ENCODE peak calls at places on chromosomes 6 and 20, in eight cellular contexts. B is esophagus squamous epithelium, A is IMR-90, L is H1, V is thyroid gland, H is HCT116, X is esophagus muscularis mucosa, G is suprapubic skin. K is an unnamed sample.

GRCh38 chr6:99905209-99906106 is 88.6 kb downstream of the MCHR2 start:
- DNase-seq in H (peak; percentile 60), V (no peak), B (no peak), L (no peak), X (no peak), G (no peak), A (peak; percentile 56), K (no peak)

GRCh38 chr20:61173267-61173666 is 78.8 kb upstream of the CDH4 start:
- DNase-seq in H (no peak), G (no peak), B (no peak), L (no peak), V (no peak), A (no peak), X (no peak), K (no peak)

GRCh38 chr6:84278311-84278710 is 50.9 kb upstream of the CEP162 start:
- DNase-seq in A (no peak), H (no peak), B (no peak), G (no peak), L (no peak), X (no peak), V (no peak), K (no peak)

GRCh38 chr6:22025468-22026159 is 271.2 kb downstream of the PRL start:
- DNase-seq in H (no peak), X (peak; percentile 87), B (no peak), V (no peak), A (peak; percentile 81), G (no peak), L (peak; percentile 59), K (no peak)

GRCh38 chr20:60491261-60491660 is 533.0 kb downstream of the CDH26 start:
- DNase-seq in B (no peak), L (no peak), G (no peak), A (no peak), X (no peak), H (no peak), V (no peak), K (no peak)

GRCh38 chr20:4243071-4243470 is 227.7 kb upstream of the RNF24 start:
- DNase-seq in L (peak; percentile 83), B (no peak), A (no peak), X (no peak), G (no peak), V (peak; percentile 24), H (no peak), K (no peak)

GRCh38 chr6:44193307-44193910 is 23.3 kb upstream of the MYMX start:
- DNase-seq in H (no peak), A (no peak), L (no peak), G (no peak), V (no peak), X (no peak), B (no peak), K (no peak)

GRCh38 chr6:134517145-134517658 is 199.3 kb upstream of the SGK1 start:
- DNase-seq in G (peak; percentile 85), H (no peak), V (peak; percentile 99), X (no peak), L (peak; percentile 53), A (peak; percentile 79), B (no peak), K (peak; percentile 72)

GRCh38 chr6:139577991-139578604 is 203.7 kb upstream of the CITED2 start:
- DNase-seq in L (no peak), B (no peak), V (no peak), X (no peak), H (no peak), A (peak; percentile 94), G (no peak), K (no peak)

GRCh38 chr6:447381-448165 is 56.0 kb downstream of the IRF4 start:
- DNase-seq in H (no peak), G (no peak), V (no peak), L (peak; percentile 39), B (no peak), X (no peak), A (no peak), K (no peak)

GRCh38 chr20:41734506-41734945 is 116.3 kb upstream of the CHD6 start:
- DNase-seq in B (no peak), A (peak; percentile 22), X (peak; percentile 82), L (peak; percentile 74), G (no peak), V (peak; percentile 36), H (peak; percentile 37), K (no peak)

DNA sequence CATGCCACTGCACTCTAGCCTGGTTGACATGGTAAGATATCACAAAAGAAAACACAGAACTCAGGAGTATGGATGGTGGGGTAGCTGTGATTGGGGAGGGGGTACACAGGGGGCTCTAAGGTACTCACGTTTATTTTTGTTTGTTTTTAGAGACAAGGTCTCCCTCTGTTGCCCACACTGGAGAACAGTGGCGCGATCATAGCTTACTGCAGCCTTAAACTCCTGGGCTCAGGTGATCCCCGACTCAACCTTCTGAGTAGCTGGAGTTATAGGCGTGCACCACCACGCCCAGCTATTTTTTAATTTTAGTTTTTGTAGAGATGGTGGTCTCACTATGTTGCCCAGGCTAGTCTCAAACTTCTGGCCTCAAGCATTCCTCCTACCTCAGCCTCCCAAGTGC is 29.3 kb downstream of the BCL2L1 start:
- DNase-seq in X (no peak), G (no peak), V (no peak), L (no peak), A (no peak), B (no peak), H (no peak), K (no peak)
- H3K4me1 ChIP-seq in X (peaks cover 80% of the 10 kb centered on the region), G (peaks cover 49% of the 10 kb centered on the region), V (peaks cover 52% of the 10 kb centered on the region), L (peaks cover 20% of the 10 kb centered on the region), A (peaks cover 18% of the 10 kb centered on the region), B (peaks cover 13% of the 10 kb centered on the region), H (peaks cover 94% of the 10 kb centered on the region), K (peaks cover 6% of the 10 kb centered on the region)

GRCh38 chr6:118908441-118908840 is 14.5 kb downstream of the ASF1A start:
- DNase-seq in A (peak; percentile 30), X (no peak), V (no peak), H (no peak), G (no peak), B (no peak), L (no peak), K (no peak)

GRCh38 chr6:118903691-118904090 is 9.7 kb downstream of the ASF1A start:
- DNase-seq in A (no peak), G (no peak), V (no peak), X (no peak), H (no peak), L (no peak), B (no peak), K (no peak)

GRCh38 chr6:118905084-118905483 is 11.1 kb downstream of the ASF1A start:
- DNase-seq in X (no peak), V (no peak), B (no peak), H (no peak), G (no peak), A (no peak), L (no peak), K (no peak)

GRCh38 chr6:118903134-118903533 is 9.2 kb downstream of the ASF1A start:
- DNase-seq in B (no peak), L (no peak), X (no peak), G (no peak), H (no peak), V (no peak), A (no peak), K (no peak)

DNA sequence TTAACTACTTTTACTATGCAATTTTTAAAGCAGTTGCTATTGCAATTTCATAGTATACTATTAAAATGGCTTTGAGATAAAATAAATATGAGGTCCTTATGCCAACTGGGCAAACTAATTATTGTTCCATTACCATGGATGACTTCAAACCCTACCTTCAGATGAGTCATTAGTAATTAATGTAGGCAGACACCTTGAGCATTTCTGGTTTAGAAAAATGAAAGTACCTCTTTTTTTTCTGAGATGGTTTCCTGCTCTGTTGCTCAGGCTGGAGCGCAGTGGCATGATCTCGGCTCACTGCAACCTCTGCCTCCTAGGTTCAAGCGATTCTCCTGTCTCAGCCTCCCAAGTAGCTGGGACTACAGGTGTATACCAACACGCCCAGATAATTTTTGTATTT is 11.9 kb downstream of the ASF1A start:
- DNase-seq in B (no peak), L (no peak), A (no peak), X (no peak), V (no peak), G (no peak), H (no peak), K (no peak)
- H3K36me3 ChIP-seq in B (peaks cover 83% of the 10 kb centered on the region), L (peaks cover 46% of the 10 kb centered on the region), A (peaks cover 6% of the 10 kb centered on the region), X (peaks cover 8% of the 10 kb centered on the region), V (peaks cover 17% of the 10 kb centered on the region), G (peaks cover 52% of the 10 kb centered on the region), H (peaks cover 49% of the 10 kb centered on the region), K (peaks cover 6% of the 10 kb centered on the region)

DNA sequence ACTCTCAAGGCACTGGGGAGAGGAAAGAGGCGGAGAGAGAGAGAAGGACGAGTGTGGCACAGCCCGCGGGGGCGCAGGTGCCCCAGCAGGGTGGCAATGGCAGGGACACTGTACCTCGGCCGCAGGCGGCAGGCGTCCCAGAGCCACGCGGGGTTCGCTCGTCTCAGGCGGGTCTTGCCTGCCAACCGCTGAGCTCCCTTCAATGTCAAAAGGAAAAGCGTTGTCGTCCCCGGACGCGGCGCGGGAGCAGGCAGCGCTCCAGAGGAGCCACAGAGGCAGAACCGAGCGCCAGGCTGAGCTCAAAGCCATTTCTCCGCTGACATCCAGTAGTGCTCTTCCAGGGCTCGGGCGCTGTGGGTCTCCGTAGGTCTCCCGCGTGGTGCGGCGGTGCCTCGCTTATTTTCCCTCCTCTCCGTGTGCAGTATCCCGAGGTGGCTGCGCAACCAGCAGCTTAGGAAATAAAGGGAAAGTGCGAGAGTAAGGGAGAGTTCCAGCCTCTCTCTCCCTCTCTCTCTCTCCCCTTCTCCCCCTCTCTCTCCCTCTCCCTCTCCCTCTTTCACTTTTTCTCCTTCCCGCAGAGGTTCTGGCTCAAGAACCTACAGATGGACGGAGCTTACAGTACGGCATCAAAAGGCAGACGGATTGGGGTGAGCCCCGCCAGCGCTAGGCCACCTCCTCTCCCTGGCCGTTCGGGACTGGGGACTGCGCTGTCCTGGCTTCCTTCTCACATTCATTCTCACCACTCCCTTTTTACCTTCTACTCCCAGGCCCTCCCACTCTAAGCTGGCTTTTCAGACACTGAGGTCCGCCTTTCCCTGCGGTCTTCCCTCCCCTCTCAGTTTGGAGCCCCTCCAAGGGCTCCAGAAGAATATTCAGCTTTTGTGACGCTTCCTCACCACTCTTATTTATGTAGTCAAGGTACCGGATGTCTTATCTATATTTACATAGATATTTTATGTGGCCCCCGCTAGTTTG is at the start of gene LAMA4:
- DNase-seq in X (peak; percentile 90), G (peak; percentile 70), L (peak; percentile 74), A (peak; percentile 69), B (no peak), V (peak; percentile 50), H (no peak), K (peak; percentile 56)
- TF ChIP-seq POLR2A in X (peak; percentile 60), G (no peak), L (no peak), A (peak; percentile 52), B (peak; percentile 62), V (no peak), H (no peak), K (no peak)

GRCh38 chr20:33411136-33411690 is 9.9 kb upstream of the CDK5RAP1 start:
- DNase-seq in A (no peak), L (no peak), V (no peak), X (no peak), B (no peak), H (no peak), G (no peak), K (no peak)
- H3K4me1 ChIP-seq in A (peaks cover 7% of the 10 kb centered on the region), L (no peaks in the 10 kb centered on the region), V (peaks cover 6% of the 10 kb centered on the region), X (no peaks in the 10 kb centered on the region), B (no peaks in the 10 kb centered on the region), H (peaks cover 11% of the 10 kb centered on the region), G (peaks cover 3% of the 10 kb centered on the region), K (no peaks in the 10 kb centered on the region)